ENCODE peak calls at places on chromosomes 12 and 14, in ten cellular contexts. K is KG1; C is cardiac muscle cell; U is stimulated activated CD4-positive, alpha-beta T cell treated with anti-CD3 and anti-CD28 coated beads, Interleukin-4, amount 100 ng/mL, for 48 hours; H is smooth muscle cell of the brain vasculature; S is neural crest cell; A is DMS 273 treated with DMSO at 0.1 percent for 48 hours; O is left ventricle myocardium superior; J is WTC11; I is CD4-positive, alpha-beta T cell. Q is an unnamed sample.

GRCh38 chr12:3321881-3322280 is 169.1 kb upstream of the PRMT8 start:
- DNase-seq in H (no peak), J (no peak), O (no peak), I (no peak), K (no peak), A (no peak), S (no peak), C (no peak), U (no peak), Q (no peak)

GRCh38 chr12:43988838-43989560 is 153.1 kb downstream of the TMEM117 start:
- DNase-seq in J (no peak), O (no peak), I (no peak), A (no peak), K (no peak), H (no peak), S (no peak), C (no peak), U (no peak), Q (no peak)

GRCh38 chr12:57694459-57695019 is 607 bp downstream of the OS9 start:
- DNase-seq in S (no peak), U (no peak), O (no peak), A (no peak), J (no peak), I (no peak), K (no peak), H (no peak), C (peak), Q (no peak)

GRCh38 chr14:53043107-53043704 is 92.4 kb upstream of the FERMT2 start:
- DNase-seq in H (no peak), U (no peak), I (no peak), A (no peak), O (no peak), J (no peak), C (peak), K (no peak), S (no peak), Q (no peak)

GRCh38 chr14:56534656-56535055 is 44.9 kb upstream of the TMEM260 start:
- DNase-seq in U (no peak), K (no peak), A (no peak), H (no peak), C (no peak), I (no peak), O (no peak), S (no peak), J (no peak), Q (no peak)

GRCh38 chr14:20609215-20610001 is 18.2 kb upstream of the RNASE12 start:
- DNase-seq in I (peak), A (peak), K (peak), O (peak), S (peak), J (peak), C (peak), H (peak), U (peak), Q (peak)

GRCh38 chr14:49972199-49972671 is 79.4 kb downstream of the ARF6 start:
- DNase-seq in C (peak), J (no peak), U (no peak), S (no peak), I (no peak), K (no peak), A (peak), H (no peak), O (no peak), Q (no peak)

GRCh38 chr12:113981876-113982275 is 15.8 kb upstream of the RBM19 start:
- DNase-seq in C (no peak), A (no peak), H (no peak), I (no peak), J (peak), U (no peak), K (no peak), O (no peak), S (no peak), Q (no peak)

GRCh38 chr12:30110970-30111586 is 327.3 kb upstream of the TMTC1 start:
- DNase-seq in C (peak), U (no peak), J (no peak), I (no peak), A (no peak), K (no peak), H (no peak), S (no peak), O (no peak), Q (no peak)

GRCh38 chr12:26845984-26846383 is 13.0 kb upstream of the ITPR2 start:
- DNase-seq in A (no peak), S (no peak), K (no peak), U (no peak), O (no peak), C (peak), J (no peak), H (no peak), I (no peak), Q (no peak)

GRCh38 chr12:114403044-114403689 is 2.8 kb downstream of the TBX5 start:
- DNase-seq in U (no peak), O (peak), J (peak), S (peak), H (no peak), A (no peak), I (no peak), K (no peak), C (peak), Q (peak)

GRCh38 chr12:95977764-95978305 is 18.3 kb downstream of the HAL start:
- DNase-seq in I (no peak), K (no peak), O (no peak), S (no peak), J (no peak), A (no peak), C (no peak), U (no peak), H (no peak), Q (no peak)

GRCh38 chr14:69093551-69094421 is 59.1 kb downstream of the DCAF5 start:
- DNase-seq in H (peak), U (no peak), C (peak), A (no peak), S (peak), J (no peak), K (no peak), O (no peak), I (no peak), Q (peak)

GRCh38 chr12:9258676-9259075 is 50.5 kb upstream of the PZP start:
- DNase-seq in H (no peak), C (no peak), U (no peak), K (no peak), I (no peak), J (no peak), S (no peak), A (no peak), O (no peak), Q (no peak)

GRCh38 chr12:131939007-131939406 is 9.9 kb downstream of the PUS1 start:
- DNase-seq in H (no peak), U (no peak), A (no peak), K (no peak), J (no peak), C (no peak), O (no peak), S (no peak), I (no peak), Q (no peak)

GRCh38 chr14:101581806-101582205 is 20.5 kb downstream of the DIO3 start:
- DNase-seq in U (no peak), S (no peak), A (no peak), I (no peak), K (no peak), C (no peak), O (no peak), J (no peak), H (no peak), Q (no peak)

GRCh38 chr14:73369433-73369832 is 88.9 kb downstream of the NUMB start:
- DNase-seq in S (no peak), J (no peak), O (no peak), U (no peak), H (no peak), C (no peak), I (no peak), A (no peak), K (no peak), Q (no peak)